ENCODE peak calls at places on chromosomes 16 and 17, in eight cellular contexts. Q is A673, F is heart right ventricle, K is PC-3, S is neural progenitor cell, V is AG04450, R is heart left ventricle, T is A549. U is an unnamed sample.

GRCh38 chr16:85152414-85153030 is 40.2 kb upstream of the CIBAR2 start:
- DNase-seq in Q (no peak), F (no peak), K (no peak), S (no peak), V (no peak), R (no peak), T (no peak), U (peak; percentile 80)

GRCh38 chr16:13915033-13915635 is 4.8 kb upstream of the ERCC4 start:
- DNase-seq in Q (no peak), F (no peak), K (no peak), S (no peak), V (no peak), R (no peak), T (no peak), U (no peak)

GRCh38 chr16:12455287-12455798 is 348.3 kb downstream of the CPPED1 start:
- DNase-seq in Q (peak; percentile 53), F (peak; percentile 40), K (peak; percentile 66), S (peak; percentile 85), V (no peak), R (peak; percentile 59), T (peak; percentile 37), U (peak; percentile 67)

GRCh38 chr16:67661101-67661661 is 421 bp downstream of the PARD6A start:
- DNase-seq in Q (no peak), F (no peak), K (peak; percentile 45), S (peak; percentile 90), V (no peak), R (no peak), T (peak; percentile 46), U (no peak)

GRCh38 chr16:12526521-12526920 is 277.2 kb downstream of the CPPED1 start:
- DNase-seq in Q (no peak), F (no peak), K (no peak), S (no peak), V (no peak), R (no peak), T (no peak), U (no peak)

GRCh38 chr17:75009139-75009724 is 3.2 kb upstream of the MRPL58 start:
- DNase-seq in Q (no peak), F (no peak), K (peak; percentile 46), S (no peak), V (no peak), R (no peak), T (no peak), U (no peak)

GRCh38 chr16:88978608-88979346 is 1.8 kb upstream of the CBFA2T3 start:
- DNase-seq in Q (no peak), F (no peak), K (no peak), S (no peak), V (no peak), R (no peak), T (no peak), U (no peak)

GRCh38 chr17:42354956-42355843 is 33.0 kb downstream of the STAT3 start:
- DNase-seq in Q (no peak), F (no peak), K (no peak), S (no peak), V (no peak), R (no peak), T (no peak), U (no peak)

GRCh38 chr16:67247698-67248400 is 568 bp upstream of the FHOD1 start:
- DNase-seq in Q (peak; percentile 57), F (no peak), K (no peak), S (no peak), V (no peak), R (no peak), T (no peak), U (no peak)

GRCh38 chr16:68973611-68974120 is 130.3 kb downstream of the TANGO6 start:
- DNase-seq in Q (no peak), F (no peak), K (no peak), S (peak; percentile 30), V (no peak), R (no peak), T (no peak), U (no peak)

GRCh38 chr17:39100530-39100929 is 50.9 kb downstream of the PLXDC1 start:
- DNase-seq in Q (no peak), F (no peak), K (no peak), S (no peak), V (no peak), R (no peak), T (no peak), U (no peak)

GRCh38 chr17:59115474-59115873 is 8.8 kb upstream of the TRIM37 start:
- DNase-seq in Q (no peak), F (no peak), K (no peak), S (no peak), V (no peak), R (no peak), T (no peak), U (no peak)

GRCh38 chr17:79154446-79154845 is 79.8 kb downstream of the ENGASE start:
- DNase-seq in Q (no peak), F (peak; percentile 60), K (no peak), S (no peak), V (no peak), R (peak; percentile 61), T (no peak), U (no peak)

GRCh38 chr17:15185625-15185991 is 79.5 kb downstream of the PMP22 start:
- DNase-seq in Q (no peak), F (peak; percentile 53), K (no peak), S (no peak), V (no peak), R (peak; percentile 31), T (no peak), U (peak; percentile 70)

GRCh38 chr17:15381707-15382106 is 40.3 kb upstream of the TEKT3 start:
- DNase-seq in Q (no peak), F (no peak), K (peak; percentile 91), S (no peak), V (no peak), R (no peak), T (no peak), U (no peak)

GRCh38 chr16:31493506-31494125 is 10.7 kb downstream of the SLC5A2 start:
- DNase-seq in Q (no peak), F (no peak), K (no peak), S (no peak), V (no peak), R (no peak), T (no peak), U (no peak)

DNA sequence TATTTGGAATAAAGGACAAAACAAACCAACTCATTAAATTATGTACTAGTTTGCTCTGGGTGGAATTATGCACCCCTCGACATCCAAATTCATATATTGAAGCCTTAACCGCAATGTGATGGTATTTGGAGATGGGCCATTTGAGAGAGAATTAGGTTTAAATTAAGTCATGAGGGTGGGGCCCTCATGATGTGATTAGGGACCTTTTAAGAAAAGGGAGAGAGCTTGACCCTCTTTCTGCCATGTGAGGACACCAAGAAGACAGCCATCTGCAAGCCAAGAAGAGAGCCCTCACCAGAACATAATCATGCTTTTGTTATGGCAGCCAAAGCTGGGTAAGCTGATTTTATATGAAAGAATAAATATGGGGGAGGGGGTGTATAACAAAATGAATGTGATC is 2.0 kb downstream of the C16orf87 start:
- DNase-seq in Q (no peak), F (no peak), K (no peak), S (no peak), V (no peak), R (no peak), T (no peak), U (no peak)
- H3K4me3 ChIP-seq in Q (peak overlapping the region; percentile 97), F (no peak overlapping the region), K (peak overlapping the region; percentile 95), S (peak overlapping the region; percentile 89), V (peak overlapping the region; percentile 79), R (no peak overlapping the region), T (peak overlapping the region; percentile 80), U (no peak overlapping the region)

DNA sequence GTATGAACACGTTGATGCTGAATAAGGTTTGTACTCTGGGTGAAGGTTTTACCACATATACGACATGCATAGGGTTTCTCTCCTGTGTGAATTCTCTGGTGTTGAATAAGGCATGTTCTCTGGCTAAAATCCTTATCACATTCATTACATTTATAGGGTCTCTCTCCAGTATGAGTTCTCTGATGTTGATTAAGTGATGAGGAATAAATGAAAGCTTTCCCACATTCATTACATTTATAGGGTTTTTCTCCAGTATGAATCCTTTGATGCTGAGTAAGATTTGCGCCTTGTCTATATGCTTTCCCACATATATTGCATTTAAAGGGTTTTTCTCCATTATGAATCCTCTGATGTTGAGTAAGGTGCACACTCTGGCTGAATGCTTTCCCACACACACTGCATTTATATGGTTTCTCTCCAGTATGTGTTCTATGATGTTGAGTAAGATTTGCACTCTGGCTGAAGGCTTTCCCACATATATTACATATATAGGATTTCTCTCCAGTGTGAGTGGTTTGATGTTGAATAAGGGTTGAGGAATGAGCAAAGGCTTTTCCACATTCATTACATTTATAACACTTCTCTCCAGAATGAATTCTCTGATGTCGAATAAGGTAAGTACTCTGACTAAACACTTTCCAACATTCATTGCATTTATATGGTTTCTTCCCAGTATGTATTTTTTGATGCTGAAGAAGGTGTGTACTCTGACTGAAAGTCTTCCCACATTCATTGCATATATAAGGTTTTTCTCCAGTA is 16.9 kb downstream of the ZNF287 start:
- DNase-seq in Q (no peak), F (no peak), K (no peak), S (no peak), V (no peak), R (no peak), T (no peak), U (no peak)
- H3K9me3 ChIP-seq in Q (peaks cover 78% of the 10 kb centered on the region), F (peaks cover 3% of the 10 kb centered on the region), K (peaks cover 82% of the 10 kb centered on the region), S (peaks cover 51% of the 10 kb centered on the region), V (peaks cover 24% of the 10 kb centered on the region), R (peaks cover 87% of the 10 kb centered on the region), T (peaks cover 99% of the 10 kb centered on the region), U (peaks cover 47% of the 10 kb centered on the region)

GRCh38 chr16:86432048-86432447 is 78.3 kb upstream of the FOXF1 start:
- DNase-seq in Q (no peak), F (no peak), K (no peak), S (no peak), V (no peak), R (no peak), T (no peak), U (no peak)

GRCh38 chr16:86432691-86433090 is 77.6 kb upstream of the FOXF1 start:
- DNase-seq in Q (no peak), F (no peak), K (no peak), S (peak; percentile 84), V (no peak), R (no peak), T (no peak), U (peak; percentile 70)

GRCh38 chr16:86431540-86431939 is 78.8 kb upstream of the FOXF1 start:
- DNase-seq in Q (no peak), F (no peak), K (no peak), S (no peak), V (no peak), R (no peak), T (no peak), U (no peak)

GRCh38 chr16:86429663-86430062 is 80.7 kb upstream of the FOXF1 start:
- DNase-seq in Q (no peak), F (no peak), K (no peak), S (no peak), V (no peak), R (no peak), T (no peak), U (no peak)

DNA sequence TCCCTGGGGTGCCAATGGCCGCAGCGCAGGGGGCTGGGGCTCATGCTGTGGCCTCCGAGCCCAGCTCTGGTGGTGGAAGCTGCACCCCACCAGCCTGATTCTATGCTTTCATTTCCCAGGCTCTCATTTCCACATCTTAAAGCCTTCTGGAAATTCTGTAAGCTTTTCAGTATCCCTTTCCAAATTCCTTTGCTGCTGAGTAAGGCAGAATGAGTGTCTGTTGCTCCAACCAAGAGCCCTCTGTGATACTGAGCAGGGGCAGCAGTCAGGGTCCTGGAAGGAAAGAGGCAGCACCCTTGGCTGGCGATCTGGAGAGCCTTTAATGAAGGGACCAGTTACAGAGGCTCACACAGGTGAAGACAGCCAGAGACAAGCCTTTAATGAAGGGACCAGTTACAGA is 79.5 kb upstream of the FOXF1 start:
- DNase-seq in Q (no peak), F (no peak), K (no peak), S (no peak), V (no peak), R (no peak), T (no peak), U (no peak)
- H3K4me3 ChIP-seq in Q (no peak overlapping the region), F (no peak overlapping the region), K (no peak overlapping the region), S (no peak overlapping the region), V (no peak overlapping the region), R (no peak overlapping the region), T (no peak overlapping the region), U (no peak overlapping the region)

GRCh38 chr17:70021726-70022125 is 53.3 kb upstream of the KCNJ16 start:
- DNase-seq in Q (no peak), F (no peak), K (no peak), S (no peak), V (no peak), R (no peak), T (no peak), U (no peak)
- H3K9me3 ChIP-seq in Q (no peaks in the 10 kb centered on the region), F (no peaks in the 10 kb centered on the region), K (no peaks in the 10 kb centered on the region), S (no peaks in the 10 kb centered on the region), V (no peaks in the 10 kb centered on the region), R (no peaks in the 10 kb centered on the region), T (no peaks in the 10 kb centered on the region), U (no peaks in the 10 kb centered on the region)

U was measured in WERI-Rb-1.